ENCODE peak calls at places on chromosomes 13 and 19, in ten cellular contexts. W, F, N, X, O, B, A, D, P and K are unnamed samples.

GRCh38 chr13:99656843-99657506 is 155.7 kb downstream of the TM9SF2 start:
- DNase-seq in W (peak), F (peak), N (no peak), X (no peak), O (no peak), B (no peak), A (no peak), D (no peak), P (no peak), K (peak)

GRCh38 chr19:46924874-46925547 is 64.2 kb downstream of the ARHGAP35 start:
- DNase-seq in W (no peak), F (peak), N (no peak), X (no peak), O (peak), B (no peak), A (no peak), D (peak), P (no peak), K (no peak)

GRCh38 chr19:56253737-56254136 is 18.8 kb upstream of the EDDM13 start:
- DNase-seq in W (peak), F (peak), N (peak), X (peak), O (peak), B (peak), A (no peak), D (peak), P (no peak), K (no peak)

GRCh38 chr13:52804202-52804641 is 44.2 kb downstream of the PCDH8 start:
- DNase-seq in W (no peak), F (no peak), N (no peak), X (no peak), O (no peak), B (peak), A (no peak), D (no peak), P (no peak), K (no peak)

GRCh38 chr19:55165952-55166529 is 372 bp downstream of the DNAAF3 start:
- DNase-seq in W (peak), F (peak), N (peak), X (peak), O (peak), B (peak), A (peak), D (peak), P (peak), K (peak)

GRCh38 chr19:35174226-35174625 is 19.7 kb downstream of the FXYD5 start:
- DNase-seq in W (no peak), F (no peak), N (no peak), X (no peak), O (no peak), B (no peak), A (no peak), D (no peak), P (no peak), K (no peak)

GRCh38 chr19:2315818-2316353 is 7.9 kb upstream of the LINGO3 start:
- DNase-seq in W (peak), F (peak), N (peak), X (peak), O (no peak), B (peak), A (peak), D (peak), P (peak), K (no peak)

GRCh38 chr19:29404951-29405727 is 120.7 kb upstream of the VSTM2B start:
- DNase-seq in W (peak), F (no peak), N (no peak), X (peak), O (no peak), B (no peak), A (peak), D (peak), P (peak), K (no peak)

GRCh38 chr19:46975011-46975917 is 44.4 kb upstream of the NPAS1 start:
- DNase-seq in W (peak), F (no peak), N (no peak), X (no peak), O (no peak), B (peak), A (no peak), D (no peak), P (no peak), K (no peak)

GRCh38 chr13:36430247-36431203 is 1.8 kb upstream of the CCNA1 start:
- DNase-seq in W (peak), F (no peak), N (no peak), X (peak), O (no peak), B (peak), A (peak), D (peak), P (no peak), K (no peak)

GRCh38 chr19:50817941-50818858 is 5.4 kb downstream of the KLK1 start:
- DNase-seq in W (peak), F (peak), N (no peak), X (peak), O (no peak), B (no peak), A (peak), D (peak), P (peak), K (no peak)

GRCh38 chr19:55809381-55810058 is 22.3 kb downstream of the NLRP11 start:
- DNase-seq in W (peak), F (peak), N (peak), X (peak), O (peak), B (peak), A (peak), D (peak), P (no peak), K (peak)

GRCh38 chr13:88434953-88435352 is 763.8 kb downstream of the SLITRK5 start:
- DNase-seq in W (no peak), F (no peak), N (no peak), X (no peak), O (no peak), B (no peak), A (no peak), D (no peak), P (no peak), K (no peak)

GRCh38 chr19:39590265-39590664 is 12.1 kb upstream of the LGALS13 start:
- DNase-seq in W (peak), F (no peak), N (no peak), X (peak), O (no peak), B (peak), A (no peak), D (peak), P (peak), K (peak)

GRCh38 chr13:38542601-38543000 is 144.3 kb upstream of the FREM2 start:
- DNase-seq in W (no peak), F (no peak), N (no peak), X (no peak), O (peak), B (peak), A (no peak), D (peak), P (no peak), K (no peak)

GRCh38 chr13:56986121-56986520 is 154.6 kb upstream of the PRR20A start:
- DNase-seq in W (no peak), F (no peak), N (no peak), X (no peak), O (no peak), B (no peak), A (no peak), D (no peak), P (no peak), K (no peak)

GRCh38 chr13:28618595-28618994 is 40.3 kb upstream of the POMP start:
- DNase-seq in W (no peak), F (no peak), N (no peak), X (no peak), O (no peak), B (no peak), A (no peak), D (no peak), P (no peak), K (no peak)

GRCh38 chr13:48600374-48601364 is 53.1 kb upstream of the CYSLTR2 start:
- DNase-seq in W (no peak), F (no peak), N (peak), X (no peak), O (peak), B (peak), A (no peak), D (peak), P (no peak), K (peak)

GRCh38 chr13:21413013-21413412 is 46.1 kb downstream of the ZDHHC20 start:
- DNase-seq in W (no peak), F (no peak), N (no peak), X (no peak), O (peak), B (peak), A (no peak), D (peak), P (no peak), K (no peak)

GRCh38 chr13:45705936-45706335 is 3.8 kb downstream of the CBY2 start:
- DNase-seq in W (no peak), F (no peak), N (no peak), X (no peak), O (no peak), B (no peak), A (no peak), D (no peak), P (no peak), K (no peak)

GRCh38 chr13:113990321-113990837 is 16.5 kb upstream of the C13orf46 start:
- DNase-seq in W (no peak), F (no peak), N (no peak), X (no peak), O (no peak), B (no peak), A (no peak), D (no peak), P (no peak), K (no peak)

GRCh38 chr13:95500136-95500718 is 52.3 kb upstream of the CLDN10 start:
- DNase-seq in W (no peak), F (no peak), N (no peak), X (peak), O (no peak), B (no peak), A (no peak), D (no peak), P (no peak), K (no peak)

GRCh38 chr19:3381701-3382372 is 15.5 kb downstream of the NFIC start:
- DNase-seq in W (no peak), F (no peak), N (no peak), X (no peak), O (no peak), B (no peak), A (no peak), D (no peak), P (no peak), K (no peak)

GRCh38 chr13:66347718-66348117 is 882.4 kb downstream of the PCDH9 start:
- DNase-seq in W (no peak), F (peak), N (no peak), X (no peak), O (no peak), B (peak), A (no peak), D (no peak), P (no peak), K (no peak)

GRCh38 chr13:32537580-32538233 is 888 bp downstream of the N4BP2L2 start:
- DNase-seq in W (no peak), F (peak), N (no peak), X (peak), O (peak), B (peak), A (peak), D (peak), P (no peak), K (peak)

GRCh38 chr13:109700176-109700575 is 86.2 kb downstream of the IRS2 start:
- DNase-seq in W (no peak), F (peak), N (no peak), X (no peak), O (peak), B (peak), A (no peak), D (no peak), P (no peak), K (peak)

GRCh38 chr13:87777395-87777794 is 106.2 kb downstream of the SLITRK5 start:
- DNase-seq in W (peak), F (peak), N (peak), X (peak), O (no peak), B (peak), A (no peak), D (no peak), P (no peak), K (no peak)

GRCh38 chr13:95713651-95714050 is 36.7 kb downstream of the DNAJC3 start:
- DNase-seq in W (no peak), F (no peak), N (no peak), X (no peak), O (no peak), B (peak), A (no peak), D (peak), P (no peak), K (no peak)

GRCh38 chr13:42893346-42893745 is 98.7 kb downstream of the EPSTI1 start:
- DNase-seq in W (no peak), F (no peak), N (no peak), X (no peak), O (peak), B (peak), A (no peak), D (peak), P (no peak), K (no peak)

GRCh38 chr13:99978781-99979452 is 2.7 kb upstream of the ZIC2 start:
- DNase-seq in W (peak), F (no peak), N (no peak), X (peak), O (no peak), B (no peak), A (peak), D (no peak), P (no peak), K (no peak)

GRCh38 chr19:28330831-28331230 is 882.1 kb downstream of the UQCRFS1 start:
- DNase-seq in W (no peak), F (no peak), N (no peak), X (no peak), O (no peak), B (peak), A (no peak), D (peak), P (no peak), K (no peak)

GRCh38 chr13:75513271-75513670 is 24.4 kb downstream of the COMMD6 start:
- DNase-seq in W (no peak), F (no peak), N (no peak), X (no peak), O (no peak), B (no peak), A (no peak), D (no peak), P (no peak), K (no peak)

GRCh38 chr19:41998246-41999020 is 4.4 kb upstream of the ATP1A3 start:
- DNase-seq in W (peak), F (peak), N (peak), X (peak), O (no peak), B (peak), A (peak), D (peak), P (peak), K (no peak)

GRCh38 chr13:73984949-73985691 is 149.1 kb downstream of the KLF12 start:
- DNase-seq in W (no peak), F (no peak), N (no peak), X (peak), O (no peak), B (no peak), A (no peak), D (no peak), P (no peak), K (peak)

GRCh38 chr19:16127776-16128371 is 15.6 kb upstream of the HSH2D start:
- DNase-seq in W (no peak), F (no peak), N (no peak), X (no peak), O (no peak), B (no peak), A (no peak), D (no peak), P (no peak), K (no peak)

GRCh38 chr13:22505489-22505888 is 675.3 kb upstream of the SGCG start:
- DNase-seq in W (no peak), F (no peak), N (no peak), X (no peak), O (no peak), B (peak), A (no peak), D (peak), P (no peak), K (no peak)

GRCh38 chr19:2254052-2254872 is 2.0 kb downstream of the JSRP1 start:
- DNase-seq in W (peak), F (no peak), N (peak), X (peak), O (no peak), B (peak), A (peak), D (peak), P (peak), K (no peak)

GRCh38 chr19:13842294-13843103 is 34.4 kb upstream of the NANOS3 start:
- DNase-seq in W (peak), F (peak), N (no peak), X (no peak), O (peak), B (peak), A (peak), D (peak), P (no peak), K (peak)

GRCh38 chr19:13846533-13847032 is 30.4 kb upstream of the NANOS3 start:
- DNase-seq in W (peak), F (peak), N (peak), X (peak), O (peak), B (peak), A (peak), D (peak), P (no peak), K (peak)

GRCh38 chr19:13841339-13842293 is 35.3 kb upstream of the NANOS3 start:
- DNase-seq in W (no peak), F (peak), N (no peak), X (no peak), O (peak), B (peak), A (peak), D (peak), P (no peak), K (no peak)

GRCh38 chr19:13843104-13843921 is 33.6 kb upstream of the NANOS3 start:
- DNase-seq in W (peak), F (peak), N (no peak), X (peak), O (peak), B (peak), A (peak), D (peak), P (no peak), K (no peak)

GRCh38 chr19:13844130-13844631 is 32.8 kb upstream of the NANOS3 start:
- DNase-seq in W (no peak), F (peak), N (no peak), X (no peak), O (peak), B (no peak), A (no peak), D (peak), P (no peak), K (no peak)
- H3K4me2 ChIP-seq in W (peak), F (peak), N (peak), X (peak), O (peak), B (no peak), A (no peak), D (peak), P (no peak), K (no peak)

DNA sequence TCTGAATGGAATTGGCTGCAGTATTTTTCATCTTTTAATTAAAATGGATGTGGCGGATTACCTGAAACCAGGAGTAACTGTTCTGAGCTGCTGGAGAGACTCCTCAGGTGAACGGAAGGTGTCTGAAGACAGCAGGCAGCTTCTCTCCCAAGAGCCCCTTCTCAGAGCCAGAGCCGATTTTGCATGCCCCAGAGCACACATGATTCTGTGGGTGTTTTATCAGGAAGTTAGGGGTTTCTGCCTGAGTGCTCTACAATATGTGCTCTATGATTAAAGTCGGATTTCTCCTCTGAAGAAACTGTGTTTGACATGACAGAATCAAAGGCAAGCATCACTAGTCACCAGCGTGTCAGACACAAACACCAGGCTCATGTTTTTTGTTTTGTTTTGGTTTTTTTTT is 60.7 kb upstream of the MCF2L start:
- DNase-seq in W (no peak), F (no peak), N (no peak), X (no peak), O (no peak), B (no peak), A (no peak), D (no peak), P (no peak), K (no peak)
- H3K4me2 ChIP-seq in W (no peak), F (no peak), N (peak), X (no peak), O (no peak), B (no peak), A (no peak), D (no peak), P (no peak), K (no peak)

GRCh38 chr13:98092888-98093287 is 50.0 kb upstream of the FARP1 start:
- DNase-seq in W (no peak), F (no peak), N (no peak), X (no peak), O (no peak), B (no peak), A (no peak), D (no peak), P (no peak), K (no peak)
- H3K4me2 ChIP-seq in W (no peak), F (no peak), N (no peak), X (no peak), O (no peak), B (no peak), A (no peak), D (no peak), P (no peak), K (no peak)

GRCh38 chr19:38324431-38324830 is 4.8 kb downstream of the KCNK6 start:
- DNase-seq in W (no peak), F (no peak), N (no peak), X (no peak), O (peak), B (no peak), A (no peak), D (no peak), P (no peak), K (no peak)
- H3K4me2 ChIP-seq in W (no peak), F (no peak), N (no peak), X (no peak), O (no peak), B (no peak), A (no peak), D (no peak), P (no peak), K (no peak)

GRCh38 chr13:76854894-76855293 is 31.3 kb downstream of the KCTD12 start:
- DNase-seq in W (no peak), F (no peak), N (no peak), X (no peak), O (peak), B (peak), A (no peak), D (peak), P (no peak), K (no peak)
- H3K4me2 ChIP-seq in W (no peak), F (no peak), N (no peak), X (no peak), O (peak), B (no peak), A (no peak), D (peak), P (no peak), K (no peak)

GRCh38 chr19:33299061-33299665 is 3.2 kb downstream of the CEBPA start:
- DNase-seq in W (peak), F (no peak), N (no peak), X (no peak), O (no peak), B (no peak), A (no peak), D (no peak), P (no peak), K (no peak)
- H3K4me2 ChIP-seq in W (no peak), F (no peak), N (peak), X (no peak), O (peak), B (no peak), A (no peak), D (no peak), P (no peak), K (no peak)

GRCh38 chr19:18363787-18364186 is 22.2 kb upstream of the GDF15 start:
- DNase-seq in W (no peak), F (no peak), N (no peak), X (no peak), O (no peak), B (no peak), A (no peak), D (no peak), P (no peak), K (no peak)
- H3K4me2 ChIP-seq in W (no peak), F (peak), N (no peak), X (no peak), O (no peak), B (no peak), A (no peak), D (no peak), P (no peak), K (no peak)